ENCODE peak calls at places on chromosomes 11 and 22, in five cellular contexts. One of them, this sample, is unnamed.

GRCh38 chr11:117827521-117828511 is 3.3 kb upstream of the FXYD2 start:
- DNase-seq in H1: no peak
- DNase-seq in K562: no peak
- DNase-seq in GM12878: no peak
- DNase-seq in HepG2: no peak
- DNase-seq in this sample: no peak

GRCh38 chr11:30046211-30046945 is 29.5 kb upstream of the KCNA4 start:
- DNase-seq in K562: no peak
- DNase-seq in GM12878: no peak
- DNase-seq in H1: no peak
- DNase-seq in HepG2: no peak
- DNase-seq in this sample: no peak

GRCh38 chr22:23691748-23692423 is 1.1 kb downstream of the RGL4 start:
- DNase-seq in K562: no peak
- DNase-seq in GM12878: no peak
- DNase-seq in HepG2: no peak
- DNase-seq in H1: no peak
- DNase-seq in this sample: no peak

GRCh38 chr11:326842-327580 is 6.4 kb upstream of the IFITM3 start:
- DNase-seq in HepG2: peak
- DNase-seq in H1: no peak
- DNase-seq in K562: peak
- DNase-seq in GM12878: peak
- DNase-seq in this sample: no peak

GRCh38 chr11:293293-293851 is 4.4 kb downstream of the PGGHG start:
- DNase-seq in K562: no peak
- DNase-seq in HepG2: no peak
- DNase-seq in H1: no peak
- DNase-seq in GM12878: no peak
- DNase-seq in this sample: no peak

GRCh38 chr11:23948831-23949230 is 548.0 kb upstream of the LUZP2 start:
- DNase-seq in HepG2: no peak
- DNase-seq in GM12878: no peak
- DNase-seq in K562: no peak
- DNase-seq in H1: no peak
- DNase-seq in this sample: no peak

GRCh38 chr22:40383905-40384304 is 13.5 kb downstream of the SGSM3 start:
- DNase-seq in H1: no peak
- DNase-seq in HepG2: no peak
- DNase-seq in GM12878: no peak
- DNase-seq in K562: no peak
- DNase-seq in this sample: no peak

GRCh38 chr22:46491936-46492335 is 45.5 kb downstream of the CELSR1 start:
- DNase-seq in H1: no peak
- DNase-seq in HepG2: no peak
- DNase-seq in K562: no peak
- DNase-seq in GM12878: no peak
- DNase-seq in this sample: no peak

GRCh38 chr22:49936018-49936972 is 17.9 kb downstream of the CRELD2 start:
- DNase-seq in GM12878: peak
- DNase-seq in H1: peak
- DNase-seq in K562: peak
- DNase-seq in HepG2: peak
- DNase-seq in this sample: no peak

GRCh38 chr22:19801340-19802000 is 40.9 kb downstream of the TBX1 start:
- DNase-seq in H1: no peak
- DNase-seq in HepG2: no peak
- DNase-seq in GM12878: no peak
- DNase-seq in K562: no peak
- DNase-seq in this sample: no peak

GRCh38 chr11:19561011-19561410 is 151.6 kb upstream of the NAV2 start:
- DNase-seq in GM12878: no peak
- DNase-seq in K562: no peak
- DNase-seq in HepG2: no peak
- DNase-seq in H1: no peak
- DNase-seq in this sample: no peak

DNA sequence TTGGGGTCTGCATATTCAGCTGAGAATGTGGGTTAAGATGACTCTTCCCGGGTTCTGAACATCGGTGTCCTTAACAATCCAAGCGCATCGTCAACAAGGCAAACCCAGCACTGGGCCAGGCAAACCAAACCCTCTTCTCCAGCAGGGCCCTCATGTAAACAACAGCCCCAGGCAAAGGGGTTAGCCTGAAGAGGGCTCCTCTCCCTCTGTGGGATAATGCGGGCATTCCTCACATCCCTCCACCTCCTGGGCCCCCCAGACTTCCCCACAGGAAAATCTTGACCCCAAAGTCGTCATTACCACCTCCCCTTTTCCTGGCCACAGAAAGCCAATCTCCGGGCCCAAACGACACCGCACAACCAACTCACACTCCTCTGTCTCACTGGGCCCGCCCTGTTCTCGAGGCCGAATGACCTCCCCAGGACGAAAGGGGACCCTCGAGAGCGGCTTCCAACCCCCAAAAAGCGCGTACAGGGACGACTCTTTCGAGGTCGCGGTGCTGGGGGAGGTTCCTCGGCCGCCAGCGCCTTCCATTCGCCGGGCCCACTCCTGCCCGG is 561 bp downstream of the DDB1 start:
- DNase-seq in GM12878: no peak
- DNase-seq in H1: no peak
- DNase-seq in K562: peak
- DNase-seq in HepG2: peak
- DNase-seq in this sample: no peak
- TF ChIP-seq CEBPB in GM12878: no peak
- TF ChIP-seq CEBPB in H1: no peak
- TF ChIP-seq CEBPB in K562: no peak
- TF ChIP-seq CEBPB in HepG2: no peak
- TF ChIP-seq CEBPB in this sample: no peak

DNA sequence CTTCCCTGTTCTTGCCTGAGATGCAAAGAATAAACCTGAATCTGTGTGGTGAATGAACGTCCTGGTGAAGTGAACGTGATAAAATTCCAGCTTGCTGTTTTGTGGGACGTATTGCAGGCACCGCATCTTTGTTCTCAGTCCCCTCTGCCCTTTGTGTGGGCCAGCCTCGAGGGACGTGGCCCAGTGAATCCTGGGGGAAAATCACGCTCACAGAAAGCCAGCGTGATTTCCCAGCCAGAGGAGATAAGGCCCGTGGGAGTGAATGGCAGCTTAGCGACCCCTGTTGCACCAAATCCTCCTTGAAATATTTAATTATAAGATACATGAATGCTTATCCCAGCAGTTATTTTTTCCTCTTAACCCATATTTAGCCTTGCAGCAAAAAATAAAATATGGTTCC is 129.1 kb downstream of the COMMD9 start:
- DNase-seq in K562: no peak
- DNase-seq in H1: no peak
- DNase-seq in GM12878: no peak
- DNase-seq in HepG2: no peak
- DNase-seq in this sample: no peak
- TF ChIP-seq EZH2 in K562: no peak
- TF ChIP-seq EZH2 in H1: no peak
- TF ChIP-seq EZH2 in GM12878: no peak
- TF ChIP-seq EZH2 in HepG2: no peak
- TF ChIP-seq EZH2 in this sample: no peak

GRCh38 chr11:45000918-45001317 is 50.2 kb upstream of the TP53I11 start:
- DNase-seq in H1: no peak
- DNase-seq in HepG2: no peak
- DNase-seq in GM12878: no peak
- DNase-seq in K562: no peak
- DNase-seq in this sample: no peak
- TF ChIP-seq RAD21 in H1: no peak
- TF ChIP-seq RAD21 in HepG2: no peak
- TF ChIP-seq RAD21 in GM12878: no peak
- TF ChIP-seq RAD21 in K562: no peak
- TF ChIP-seq RAD21 in this sample: no peak

GRCh38 chr22:38811241-38811640 is 17.3 kb upstream of the DNAL4 start:
- DNase-seq in GM12878: no peak
- DNase-seq in H1: no peak
- DNase-seq in K562: no peak
- DNase-seq in HepG2: no peak
- DNase-seq in this sample: no peak
- TF ChIP-seq CEBPB in GM12878: no peak
- TF ChIP-seq CEBPB in H1: no peak
- TF ChIP-seq CEBPB in K562: no peak
- TF ChIP-seq CEBPB in HepG2: no peak
- TF ChIP-seq CEBPB in this sample: no peak

GRCh38 chr11:31822604-31823371 is 11.7 kb upstream of the PAX6 start:
- DNase-seq in GM12878: no peak
- DNase-seq in K562: no peak
- DNase-seq in HepG2: no peak
- DNase-seq in H1: no peak
- DNase-seq in this sample: no peak

GRCh38 chr11:31825453-31826391 is 14.6 kb upstream of the PAX6 start:
- DNase-seq in K562: no peak
- DNase-seq in HepG2: no peak
- DNase-seq in H1: no peak
- DNase-seq in GM12878: no peak
- DNase-seq in this sample: no peak

GRCh38 chr11:31824791-31825452 is 13.8 kb upstream of the PAX6 start:
- DNase-seq in GM12878: no peak
- DNase-seq in H1: no peak
- DNase-seq in K562: no peak
- DNase-seq in HepG2: no peak
- DNase-seq in this sample: no peak

GRCh38 chr11:31821779-31822574 is 10.9 kb upstream of the PAX6 start:
- DNase-seq in HepG2: no peak
- DNase-seq in K562: no peak
- DNase-seq in H1: no peak
- DNase-seq in GM12878: no peak
- DNase-seq in this sample: no peak

GRCh38 chr11:31823372-31824371 is 12.6 kb upstream of the PAX6 start:
- DNase-seq in K562: no peak
- DNase-seq in HepG2: no peak
- DNase-seq in GM12878: no peak
- DNase-seq in H1: no peak
- DNase-seq in this sample: no peak
- TF ChIP-seq EZH2 in K562: no peak
- TF ChIP-seq EZH2 in HepG2: no peak
- TF ChIP-seq EZH2 in GM12878: no peak
- TF ChIP-seq EZH2 in H1: peak
- TF ChIP-seq EZH2 in this sample: no peak

GRCh38 chr11:40302669-40303068 is 1156.8 kb downstream of the LRRC4C start:
- DNase-seq in K562: no peak
- DNase-seq in GM12878: no peak
- DNase-seq in HepG2: no peak
- DNase-seq in H1: no peak
- DNase-seq in this sample: no peak

DNA sequence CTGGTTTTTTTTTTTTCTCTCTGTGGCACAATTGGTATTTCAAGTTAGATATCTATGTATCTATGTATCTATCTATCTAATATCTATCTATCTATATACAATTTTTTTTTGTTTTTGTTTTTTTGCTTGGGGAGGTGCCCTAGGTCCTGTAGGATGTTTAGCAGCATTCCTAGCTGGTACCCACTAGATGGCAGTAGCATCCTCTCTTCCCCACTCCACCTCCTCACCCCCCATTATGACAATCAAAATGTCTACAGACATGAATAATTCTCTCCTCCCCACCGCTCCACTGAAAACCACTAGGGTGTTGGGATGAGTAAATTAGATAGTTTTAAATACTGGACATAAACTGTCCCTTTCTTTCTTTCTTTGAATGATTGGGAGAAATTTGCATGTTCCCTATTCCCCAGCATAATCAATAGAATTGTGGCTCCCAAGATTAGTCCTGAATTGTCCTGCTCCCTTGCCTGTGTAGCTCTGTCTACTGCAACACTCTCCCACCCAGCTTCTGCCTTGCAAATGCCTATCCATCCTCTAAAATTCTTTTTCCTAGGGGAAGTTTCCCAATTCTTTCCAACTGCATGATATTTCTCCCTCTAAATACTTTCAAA is 1152.4 kb downstream of the LRRC4C start:
- DNase-seq in HepG2: peak
- DNase-seq in GM12878: no peak
- DNase-seq in H1: no peak
- DNase-seq in K562: peak
- DNase-seq in this sample: no peak
- TF ChIP-seq RAD21 in HepG2: no peak
- TF ChIP-seq RAD21 in GM12878: peak
- TF ChIP-seq RAD21 in H1: peak
- TF ChIP-seq RAD21 in K562: peak
- TF ChIP-seq RAD21 in this sample: peak

GRCh38 chr11:129695543-129696308 is 119.9 kb upstream of the TMEM45B start:
- DNase-seq in HepG2: peak
- DNase-seq in K562: peak
- DNase-seq in H1: peak
- DNase-seq in GM12878: no peak
- DNase-seq in this sample: peak
- TF ChIP-seq CEBPB in HepG2: no peak
- TF ChIP-seq CEBPB in K562: no peak
- TF ChIP-seq CEBPB in H1: no peak
- TF ChIP-seq CEBPB in GM12878: no peak
- TF ChIP-seq CEBPB in this sample: no peak

GRCh38 chr11:70073188-70073817 is 4.8 kb upstream of the ANO1 start:
- DNase-seq in HepG2: no peak
- DNase-seq in GM12878: no peak
- DNase-seq in K562: no peak
- DNase-seq in H1: no peak
- DNase-seq in this sample: no peak
- TF ChIP-seq EZH2 in HepG2: no peak
- TF ChIP-seq EZH2 in GM12878: no peak
- TF ChIP-seq EZH2 in K562: no peak
- TF ChIP-seq EZH2 in H1: no peak
- TF ChIP-seq EZH2 in this sample: no peak